ENCODE peak calls at places on chromosomes 6 and 20, in four cellular contexts. I is fibroblast of pulmonary artery, B is amniotic epithelial cell, O is GM23248. P is an unnamed sample.

GRCh38 chr6:24396764-24397163 is 6.0 kb upstream of the MRS2 start:
- DNase-seq in O (no peak), B (peak), I (no peak), P (peak)

GRCh38 chr20:36974660-36975059 is 23.2 kb upstream of the SAMHD1 start:
- DNase-seq in O (no peak), B (no peak), I (no peak), P (no peak)

GRCh38 chr6:6875818-6876470 is 231.8 kb upstream of the RREB1 start:
- DNase-seq in I (peak), B (peak), O (peak), P (peak)

GRCh38 chr20:2763186-2763585 is 37.2 kb downstream of the CPXM1 start:
- DNase-seq in O (no peak), B (no peak), I (no peak), P (no peak)

GRCh38 chr6:13404115-13404891 is 76.0 kb upstream of the TBC1D7 start:
- DNase-seq in O (peak), I (peak), B (no peak), P (peak)

GRCh38 chr20:7770046-7770445 is 170.2 kb downstream of the HAO1 start:
- DNase-seq in O (no peak), B (no peak), I (no peak), P (no peak)

GRCh38 chr20:57170343-57170742 is 96.1 kb downstream of the BMP7 start:
- DNase-seq in O (no peak), B (no peak), I (no peak), P (no peak)

GRCh38 chr6:158207452-158207788 is 39.3 kb downstream of the GTF2H5 start:
- DNase-seq in O (peak), B (peak), I (peak), P (no peak)

GRCh38 chr6:1636272-1636825 is 26.6 kb downstream of the FOXC1 start:
- DNase-seq in I (no peak), B (no peak), O (no peak), P (no peak)

GRCh38 chr20:36792422-36792821 is 18.9 kb upstream of the DSN1 start:
- DNase-seq in I (peak), B (peak), O (peak), P (peak)

GRCh38 chr20:44942264-44942973 is 17.8 kb downstream of the TOMM34 start:
- DNase-seq in I (no peak), O (no peak), B (no peak), P (no peak)

GRCh38 chr6:4932506-4932903 is 71.3 kb downstream of the RPP40 start:
- DNase-seq in B (no peak), I (no peak), O (no peak), P (no peak)

GRCh38 chr6:16286151-16286522 is 47.8 kb downstream of the GMPR start:
- DNase-seq in O (peak), B (peak), I (peak), P (peak)

GRCh38 chr6:127022297-127022696 is 96.2 kb upstream of the RSPO3 start:
- DNase-seq in I (no peak), O (peak), B (peak), P (peak)

GRCh38 chr20:52405417-52405816 is 213.8 kb upstream of the ZFP64 start:
- DNase-seq in B (peak), I (no peak), O (peak), P (no peak)

GRCh38 chr6:152085533-152085932 is 278.1 kb downstream of the ESR1 start:
- DNase-seq in O (peak), B (peak), I (no peak), P (peak)

GRCh38 chr6:163226181-163226835 is 188.2 kb upstream of the QKI start:
- DNase-seq in I (no peak), O (no peak), B (no peak), P (no peak)

GRCh38 chr20:62936996-62937352 is 973 bp upstream of the GID8 start:
- DNase-seq in B (peak), O (peak), I (peak), P (peak)

GRCh38 chr6:111030008-111031006 is 48.5 kb downstream of the RPF2 start:
- DNase-seq in O (peak), I (peak), B (peak), P (peak)

GRCh38 chr6:170179925-170180324 is 111.0 kb downstream of the DLL1 start:
- DNase-seq in O (no peak), B (no peak), I (no peak), P (no peak)